ENCODE peak calls at places on chromosome 10, in five cellular contexts. A is Caco-2, T is fibroblast of lung, Q is heart right ventricle, S is Peyer's patch. I is an unnamed sample.

GRCh38 chr10:97596101-97597055 is 6.9 kb downstream of the C10orf62 start:
- DNase-seq in A (no peak), T (peak; percentile 66), Q (peak; percentile 79), S (no peak), I (no peak)

GRCh38 chr10:65898055-65898454 is 1027.8 kb upstream of the LRRTM3 start:
- DNase-seq in A (no peak), T (no peak), Q (no peak), S (no peak), I (no peak)

GRCh38 chr10:24496066-24496465 is 227.6 kb downstream of the ARHGAP21 start:
- DNase-seq in A (no peak), T (no peak), Q (no peak), S (no peak), I (no peak)

GRCh38 chr10:132847416-132847777 is 61.5 kb upstream of the NKX6-2 start:
- DNase-seq in A (peak; percentile 25), T (no peak), Q (no peak), S (no peak), I (peak; percentile 30)

GRCh38 chr10:124647421-124648130 is 96.6 kb downstream of the FAM53B start:
- DNase-seq in A (no peak), T (peak; percentile 25), Q (peak; percentile 65), S (peak; percentile 92), I (no peak)

GRCh38 chr10:92761576-92761975 is 71.8 kb downstream of the HHEX start:
- DNase-seq in A (no peak), T (no peak), Q (no peak), S (no peak), I (no peak)

GRCh38 chr10:3470191-3470590 is 297.6 kb upstream of the PITRM1 start:
- DNase-seq in A (no peak), T (no peak), Q (no peak), S (no peak), I (no peak)

GRCh38 chr10:129057856-129058663 is 409.0 kb upstream of the MGMT start:
- DNase-seq in A (no peak), T (no peak), Q (no peak), S (peak; percentile 31), I (no peak)

DNA sequence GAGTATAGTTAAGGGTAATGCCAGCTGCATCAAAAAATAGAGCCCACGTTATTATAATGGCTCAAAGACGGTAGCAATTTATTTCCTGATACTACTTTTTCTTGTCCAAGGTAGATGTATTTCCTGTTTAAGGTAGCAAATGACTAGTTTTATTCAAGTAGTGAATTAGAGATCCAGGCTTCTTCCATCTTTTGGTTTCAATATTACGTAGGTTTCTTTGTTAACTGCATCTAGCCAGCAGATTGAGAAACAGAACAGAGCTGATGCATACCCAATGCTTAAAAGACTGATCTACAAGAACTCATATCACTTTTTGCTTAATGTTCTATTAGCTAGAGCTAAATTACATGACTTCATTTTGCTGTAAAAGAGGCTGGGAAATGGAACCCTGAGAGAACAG is 992.1 kb downstream of the NRG3 start:
- DNase-seq in A (no peak), T (no peak), Q (no peak), S (no peak), I (no peak)
- TF ChIP-seq CTCF in A (no peak), T (no peak), Q (no peak), S (no peak), I (no peak)

GRCh38 chr10:110498982-110499795 is 1.5 kb downstream of the DUSP5 start:
- DNase-seq in A (peak; percentile 66), T (peak; percentile 83), Q (peak; percentile 58), S (peak; percentile 69), I (no peak)
- TF ChIP-seq CTCF in A (peak; percentile 37), T (peak; percentile 56), Q (peak; percentile 49), S (no peak), I (no peak)

GRCh38 chr10:121844537-121844936 is 83.3 kb downstream of the ATE1 start:
- DNase-seq in A (no peak), T (no peak), Q (no peak), S (no peak), I (no peak)
- TF ChIP-seq CTCF in A (no peak), T (no peak), Q (no peak), S (no peak), I (no peak)

GRCh38 chr10:14200645-14201534 is 129.8 kb downstream of the FRMD4A start:
- DNase-seq in A (no peak), T (no peak), Q (no peak), S (no peak), I (no peak)
- TF ChIP-seq CTCF in A (peak; percentile 57), T (peak; percentile 32), Q (peak; percentile 21), S (no peak), I (peak; percentile 54)

DNA sequence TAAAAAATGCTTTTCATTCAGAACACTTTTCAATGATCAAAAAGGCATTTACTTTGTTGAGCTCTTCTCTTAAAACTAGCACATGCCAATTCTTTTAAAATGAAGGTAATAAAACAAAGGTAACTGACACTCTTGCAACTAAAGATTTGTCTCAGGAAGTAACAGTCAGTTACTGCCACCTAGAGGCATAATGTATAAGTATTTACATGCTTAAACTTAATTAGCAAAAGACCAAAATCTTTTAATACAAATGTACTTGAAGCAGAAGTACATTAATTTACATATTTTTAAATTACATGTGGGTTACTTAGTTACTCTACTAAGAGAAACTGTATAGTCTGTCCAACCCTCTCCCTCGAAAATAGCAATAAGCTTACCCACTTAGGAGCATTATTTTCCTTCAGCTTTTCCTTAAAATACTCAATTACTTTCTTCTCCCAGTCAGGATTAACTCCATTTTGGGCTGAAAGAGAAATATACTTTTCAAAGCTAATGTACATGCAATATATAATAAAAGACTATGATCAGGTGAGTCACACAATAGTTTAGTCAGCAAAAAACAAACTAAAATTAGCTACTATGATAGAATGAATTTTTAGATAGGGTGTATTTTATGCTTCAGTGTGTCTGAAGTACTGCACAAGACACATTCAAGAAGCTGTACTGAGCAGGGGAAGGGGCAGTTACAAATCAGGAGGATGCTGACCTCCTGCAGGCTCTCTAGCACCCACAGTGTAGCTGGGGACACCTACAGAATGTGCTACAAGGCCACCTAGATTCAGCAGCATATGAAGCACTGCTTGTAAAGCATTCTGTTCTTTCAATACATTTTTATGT is 13.0 kb downstream of the MCMBP start:
- DNase-seq in A (no peak), T (peak; percentile 73), Q (no peak), S (no peak), I (no peak)
- TF ChIP-seq CTCF in A (peak; percentile 44), T (peak; percentile 52), Q (peak; percentile 75), S (peak; percentile 59), I (peak; percentile 75)

GRCh38 chr10:27531336-27531847 is 27.3 kb downstream of the RAB18 start:
- DNase-seq in A (no peak), T (no peak), Q (no peak), S (no peak), I (no peak)
- TF ChIP-seq CTCF in A (no peak), T (no peak), Q (no peak), S (no peak), I (no peak)

GRCh38 chr10:127815147-127815546 is 77.6 kb downstream of the CLRN3 start:
- DNase-seq in A (no peak), T (no peak), Q (no peak), S (no peak), I (no peak)

GRCh38 chr10:127813290-127813689 is 76.3 kb downstream of the FOXI2 start:
- DNase-seq in A (no peak), T (no peak), Q (no peak), S (no peak), I (no peak)
- TF ChIP-seq CTCF in A (no peak), T (no peak), Q (peak; percentile 54), S (no peak), I (no peak)

DNA sequence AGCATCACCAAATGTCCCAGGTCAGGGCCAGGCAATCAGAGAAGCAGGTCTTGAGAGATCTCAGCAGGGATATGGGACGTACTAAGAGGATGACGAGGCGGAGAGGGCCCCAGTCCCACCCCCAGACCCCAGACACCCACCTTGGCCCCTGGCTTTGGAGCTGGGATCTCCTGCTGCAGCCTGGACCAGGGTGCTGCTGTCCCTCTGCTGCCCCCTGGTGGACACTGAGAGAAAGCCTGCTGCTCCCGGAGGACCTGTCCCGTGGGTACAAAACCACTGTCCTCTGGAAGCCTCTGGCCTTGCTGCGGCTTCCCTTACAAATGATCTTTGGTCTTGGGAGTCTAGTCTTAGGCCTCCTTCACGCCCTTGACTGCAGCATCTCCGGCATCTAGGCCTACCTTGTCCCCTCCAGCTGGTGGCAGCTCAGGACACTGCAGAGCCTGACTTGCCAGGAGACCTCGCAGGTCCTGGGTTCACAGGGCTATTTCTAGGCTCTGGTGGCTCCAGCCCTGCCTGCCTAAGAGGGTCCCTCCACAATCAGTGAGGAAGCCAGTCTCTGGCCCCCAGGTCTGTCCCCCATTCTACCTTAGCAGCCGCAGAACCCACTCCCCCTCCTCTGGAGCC is 97.1 kb downstream of the RGS10 start:
- DNase-seq in A (peak; percentile 84), T (peak; percentile 80), Q (peak; percentile 88), S (peak; percentile 81), I (peak; percentile 93)
- TF ChIP-seq CTCF in A (peak; percentile 91), T (peak; percentile 91), Q (peak; percentile 98), S (peak; percentile 86), I (peak; percentile 96)

I was measured in mesothelial cell of epicardium.